ENCODE peak calls at places on chromosomes 13 and 19, in seven cellular contexts. One of them, this sample, is unnamed.

GRCh38 chr19:7564866-7565265 is 29.3 kb downstream of the PNPLA6 start:
- DNase-seq in IMR-90: no peak
- DNase-seq in psoas muscle: no peak
- DNase-seq in Peyer's patch: no peak
- DNase-seq in heart left ventricle: no peak
- DNase-seq in pancreas: no peak
- DNase-seq in CD8-positive, alpha-beta memory T cell: no peak
- DNase-seq in this sample: no peak

GRCh38 chr19:18264956-18265610 is 9.2 kb downstream of the IQCN start:
- DNase-seq in IMR-90: no peak
- DNase-seq in psoas muscle: no peak
- DNase-seq in Peyer's patch: peak; percentile 47
- DNase-seq in heart left ventricle: no peak
- DNase-seq in pancreas: no peak
- DNase-seq in CD8-positive, alpha-beta memory T cell: no peak
- DNase-seq in this sample: no peak

GRCh38 chr13:39036212-39036611 is 1.7 kb downstream of the PROSER1 start:
- DNase-seq in IMR-90: peak; percentile 4
- DNase-seq in psoas muscle: no peak
- DNase-seq in Peyer's patch: no peak
- DNase-seq in heart left ventricle: no peak
- DNase-seq in pancreas: no peak
- DNase-seq in CD8-positive, alpha-beta memory T cell: no peak
- DNase-seq in this sample: no peak

GRCh38 chr13:36086117-36086516 is 45.1 kb downstream of the DCLK1 start:
- DNase-seq in IMR-90: no peak
- DNase-seq in psoas muscle: no peak
- DNase-seq in Peyer's patch: no peak
- DNase-seq in heart left ventricle: no peak
- DNase-seq in pancreas: no peak
- DNase-seq in CD8-positive, alpha-beta memory T cell: no peak
- DNase-seq in this sample: no peak

GRCh38 chr19:38004505-38005223 is 97.7 kb downstream of the SIPA1L3 start:
- DNase-seq in IMR-90: peak; percentile 98
- DNase-seq in psoas muscle: peak; percentile 81
- DNase-seq in Peyer's patch: no peak
- DNase-seq in heart left ventricle: peak; percentile 88
- DNase-seq in pancreas: peak; percentile 62
- DNase-seq in CD8-positive, alpha-beta memory T cell: no peak
- DNase-seq in this sample: peak; percentile 91

GRCh38 chr19:27792576-27793127 is 1420.3 kb downstream of the UQCRFS1 start:
- DNase-seq in IMR-90: no peak
- DNase-seq in psoas muscle: no peak
- DNase-seq in Peyer's patch: no peak
- DNase-seq in heart left ventricle: no peak
- DNase-seq in pancreas: no peak
- DNase-seq in CD8-positive, alpha-beta memory T cell: no peak
- DNase-seq in this sample: no peak

GRCh38 chr19:728011-728410 is 19.3 kb downstream of the PALM start:
- DNase-seq in IMR-90: no peak
- DNase-seq in psoas muscle: peak; percentile 74
- DNase-seq in Peyer's patch: no peak
- DNase-seq in heart left ventricle: peak; percentile 92
- DNase-seq in pancreas: no peak
- DNase-seq in CD8-positive, alpha-beta memory T cell: no peak
- DNase-seq in this sample: no peak

GRCh38 chr13:84658881-84659661 is 776.8 kb upstream of the SLITRK1 start:
- DNase-seq in IMR-90: peak; percentile 21
- DNase-seq in psoas muscle: no peak
- DNase-seq in Peyer's patch: no peak
- DNase-seq in heart left ventricle: no peak
- DNase-seq in pancreas: no peak
- DNase-seq in CD8-positive, alpha-beta memory T cell: no peak
- DNase-seq in this sample: no peak

GRCh38 chr13:43008591-43008990 is 14.8 kb upstream of the DNAJC15 start:
- DNase-seq in IMR-90: no peak
- DNase-seq in psoas muscle: no peak
- DNase-seq in Peyer's patch: no peak
- DNase-seq in heart left ventricle: no peak
- DNase-seq in pancreas: no peak
- DNase-seq in CD8-positive, alpha-beta memory T cell: no peak
- DNase-seq in this sample: no peak

GRCh38 chr13:20521388-20521787 is 4.3 kb downstream of the CRYL1 start:
- DNase-seq in IMR-90: no peak
- DNase-seq in psoas muscle: no peak
- DNase-seq in Peyer's patch: no peak
- DNase-seq in heart left ventricle: no peak
- DNase-seq in pancreas: no peak
- DNase-seq in CD8-positive, alpha-beta memory T cell: no peak
- DNase-seq in this sample: no peak

GRCh38 chr19:5743640-5744039 is 23.2 kb downstream of the CATSPERD start:
- DNase-seq in IMR-90: no peak
- DNase-seq in psoas muscle: no peak
- DNase-seq in Peyer's patch: no peak
- DNase-seq in heart left ventricle: no peak
- DNase-seq in pancreas: no peak
- DNase-seq in CD8-positive, alpha-beta memory T cell: no peak
- DNase-seq in this sample: no peak

GRCh38 chr13:73388586-73388985 is 329.8 kb downstream of the KLF5 start:
- DNase-seq in IMR-90: no peak
- DNase-seq in psoas muscle: no peak
- DNase-seq in Peyer's patch: no peak
- DNase-seq in heart left ventricle: no peak
- DNase-seq in pancreas: no peak
- DNase-seq in CD8-positive, alpha-beta memory T cell: no peak
- DNase-seq in this sample: no peak

GRCh38 chr13:20567881-20568528 is 1.0 kb downstream of the IFT88 start:
- DNase-seq in IMR-90: no peak
- DNase-seq in psoas muscle: no peak
- DNase-seq in Peyer's patch: no peak
- DNase-seq in heart left ventricle: no peak
- DNase-seq in pancreas: no peak
- DNase-seq in CD8-positive, alpha-beta memory T cell: no peak
- DNase-seq in this sample: no peak

GRCh38 chr13:31234729-31235128 is 35.0 kb downstream of the B3GLCT start:
- DNase-seq in IMR-90: no peak
- DNase-seq in psoas muscle: no peak
- DNase-seq in Peyer's patch: no peak
- DNase-seq in heart left ventricle: no peak
- DNase-seq in pancreas: no peak
- DNase-seq in CD8-positive, alpha-beta memory T cell: no peak
- DNase-seq in this sample: no peak

GRCh38 chr13:107843281-107843680 is 372.1 kb downstream of the LIG4 start:
- DNase-seq in IMR-90: no peak
- DNase-seq in psoas muscle: no peak
- DNase-seq in Peyer's patch: no peak
- DNase-seq in heart left ventricle: no peak
- DNase-seq in pancreas: no peak
- DNase-seq in CD8-positive, alpha-beta memory T cell: no peak
- DNase-seq in this sample: no peak

GRCh38 chr19:6312018-6312417 is 21.4 kb downstream of the ACER1 start:
- DNase-seq in IMR-90: no peak
- DNase-seq in psoas muscle: no peak
- DNase-seq in Peyer's patch: no peak
- DNase-seq in heart left ventricle: no peak
- DNase-seq in pancreas: no peak
- DNase-seq in CD8-positive, alpha-beta memory T cell: no peak
- DNase-seq in this sample: no peak

GRCh38 chr19:41116261-41116660 is 2.0 kb downstream of the CYP2F1 start:
- DNase-seq in IMR-90: no peak
- DNase-seq in psoas muscle: no peak
- DNase-seq in Peyer's patch: no peak
- DNase-seq in heart left ventricle: no peak
- DNase-seq in pancreas: no peak
- DNase-seq in CD8-positive, alpha-beta memory T cell: no peak
- DNase-seq in this sample: peak; percentile 38

GRCh38 chr13:87661471-87661870 is 9.7 kb upstream of the SLITRK5 start:
- DNase-seq in IMR-90: peak; percentile 4
- DNase-seq in psoas muscle: no peak
- DNase-seq in Peyer's patch: no peak
- DNase-seq in heart left ventricle: no peak
- DNase-seq in pancreas: no peak
- DNase-seq in CD8-positive, alpha-beta memory T cell: no peak
- DNase-seq in this sample: no peak

GRCh38 chr13:97136418-97136817 is 85.7 kb upstream of the MBNL2 start:
- DNase-seq in IMR-90: no peak
- DNase-seq in psoas muscle: no peak
- DNase-seq in Peyer's patch: no peak
- DNase-seq in heart left ventricle: no peak
- DNase-seq in pancreas: no peak
- DNase-seq in CD8-positive, alpha-beta memory T cell: no peak
- DNase-seq in this sample: no peak

DNA sequence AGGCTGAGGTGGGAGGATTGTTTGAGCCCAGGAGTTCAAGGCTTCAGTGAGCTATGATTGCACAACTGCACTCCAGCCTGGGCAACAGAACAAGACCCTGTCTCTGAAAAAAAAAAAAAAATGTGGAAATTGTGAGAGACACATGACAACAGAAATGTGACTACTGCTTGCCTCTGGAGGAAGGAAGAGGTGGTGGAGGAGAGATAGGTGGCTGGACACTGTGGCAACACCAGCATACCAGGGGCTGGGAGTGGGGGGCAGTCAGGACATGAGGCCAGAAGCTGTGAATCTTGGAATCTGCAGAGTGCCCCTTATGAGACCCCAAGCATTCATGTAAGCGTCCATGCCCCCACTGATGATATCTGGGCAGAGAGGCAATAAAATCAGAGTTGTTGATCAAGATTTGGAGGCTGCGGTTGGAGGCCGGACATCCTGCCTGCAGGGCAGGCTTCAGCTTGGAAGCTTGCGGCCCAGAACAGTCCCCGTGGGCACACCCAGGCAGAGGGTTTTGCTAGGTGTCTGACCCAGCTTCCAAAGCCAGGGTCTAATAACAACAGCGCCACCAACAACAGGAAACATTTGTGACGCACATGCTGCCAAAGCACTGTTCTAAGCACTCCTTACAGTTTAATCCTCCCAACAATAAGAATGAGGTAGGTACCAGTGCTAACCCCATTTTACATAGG is 16.9 kb downstream of the FAM187B start:
- DNase-seq in IMR-90: no peak
- DNase-seq in psoas muscle: peak; percentile 37
- DNase-seq in Peyer's patch: no peak
- DNase-seq in heart left ventricle: peak; percentile 55
- DNase-seq in pancreas: peak; percentile 42
- DNase-seq in CD8-positive, alpha-beta memory T cell: peak; percentile 92
- DNase-seq in this sample: peak; percentile 77
- H3K27ac ChIP-seq in IMR-90: no peak overlapping the region
- H3K27ac ChIP-seq in psoas muscle: no peak overlapping the region
- H3K27ac ChIP-seq in Peyer's patch: peak overlapping the region; percentile 74
- H3K27ac ChIP-seq in heart left ventricle: peak overlapping the region; percentile 40
- H3K27ac ChIP-seq in pancreas: peak overlapping the region; percentile 49
- H3K27ac ChIP-seq in CD8-positive, alpha-beta memory T cell: peak overlapping the region; percentile 86
- H3K27ac ChIP-seq in this sample: peak overlapping the region; percentile 28

GRCh38 chr19:3203754-3204645 is 18.3 kb downstream of the NCLN start:
- DNase-seq in IMR-90: no peak
- DNase-seq in psoas muscle: no peak
- DNase-seq in Peyer's patch: no peak
- DNase-seq in heart left ventricle: no peak
- DNase-seq in pancreas: no peak
- DNase-seq in CD8-positive, alpha-beta memory T cell: no peak
- DNase-seq in this sample: no peak

GRCh38 chr19:3202346-3202745 is 16.6 kb downstream of the NCLN start:
- DNase-seq in IMR-90: no peak
- DNase-seq in psoas muscle: no peak
- DNase-seq in Peyer's patch: no peak
- DNase-seq in heart left ventricle: no peak
- DNase-seq in pancreas: no peak
- DNase-seq in CD8-positive, alpha-beta memory T cell: no peak
- DNase-seq in this sample: no peak

GRCh38 chr19:3206216-3206953 is 18.1 kb upstream of the CELF5 start:
- DNase-seq in IMR-90: no peak
- DNase-seq in psoas muscle: no peak
- DNase-seq in Peyer's patch: no peak
- DNase-seq in heart left ventricle: no peak
- DNase-seq in pancreas: no peak
- DNase-seq in CD8-positive, alpha-beta memory T cell: no peak
- DNase-seq in this sample: no peak

GRCh38 chr19:3201911-3202310 is 16.2 kb downstream of the NCLN start:
- DNase-seq in IMR-90: no peak
- DNase-seq in psoas muscle: no peak
- DNase-seq in Peyer's patch: no peak
- DNase-seq in heart left ventricle: no peak
- DNase-seq in pancreas: no peak
- DNase-seq in CD8-positive, alpha-beta memory T cell: no peak
- DNase-seq in this sample: no peak

GRCh38 chr19:3204646-3205275 is 19.0 kb downstream of the NCLN start:
- DNase-seq in IMR-90: no peak
- DNase-seq in psoas muscle: no peak
- DNase-seq in Peyer's patch: no peak
- DNase-seq in heart left ventricle: no peak
- DNase-seq in pancreas: no peak
- DNase-seq in CD8-positive, alpha-beta memory T cell: no peak
- DNase-seq in this sample: no peak
- H3K36me3 ChIP-seq in IMR-90: peaks cover 36% of the 10 kb centered on the region
- H3K36me3 ChIP-seq in psoas muscle: peaks cover 68% of the 10 kb centered on the region
- H3K36me3 ChIP-seq in Peyer's patch: no peaks in the 10 kb centered on the region
- H3K36me3 ChIP-seq in heart left ventricle: peaks cover 57% of the 10 kb centered on the region
- H3K36me3 ChIP-seq in pancreas: peaks cover 8% of the 10 kb centered on the region
- H3K36me3 ChIP-seq in CD8-positive, alpha-beta memory T cell: no peaks in the 10 kb centered on the region
- H3K36me3 ChIP-seq in this sample: peaks cover 70% of the 10 kb centered on the region

DNA sequence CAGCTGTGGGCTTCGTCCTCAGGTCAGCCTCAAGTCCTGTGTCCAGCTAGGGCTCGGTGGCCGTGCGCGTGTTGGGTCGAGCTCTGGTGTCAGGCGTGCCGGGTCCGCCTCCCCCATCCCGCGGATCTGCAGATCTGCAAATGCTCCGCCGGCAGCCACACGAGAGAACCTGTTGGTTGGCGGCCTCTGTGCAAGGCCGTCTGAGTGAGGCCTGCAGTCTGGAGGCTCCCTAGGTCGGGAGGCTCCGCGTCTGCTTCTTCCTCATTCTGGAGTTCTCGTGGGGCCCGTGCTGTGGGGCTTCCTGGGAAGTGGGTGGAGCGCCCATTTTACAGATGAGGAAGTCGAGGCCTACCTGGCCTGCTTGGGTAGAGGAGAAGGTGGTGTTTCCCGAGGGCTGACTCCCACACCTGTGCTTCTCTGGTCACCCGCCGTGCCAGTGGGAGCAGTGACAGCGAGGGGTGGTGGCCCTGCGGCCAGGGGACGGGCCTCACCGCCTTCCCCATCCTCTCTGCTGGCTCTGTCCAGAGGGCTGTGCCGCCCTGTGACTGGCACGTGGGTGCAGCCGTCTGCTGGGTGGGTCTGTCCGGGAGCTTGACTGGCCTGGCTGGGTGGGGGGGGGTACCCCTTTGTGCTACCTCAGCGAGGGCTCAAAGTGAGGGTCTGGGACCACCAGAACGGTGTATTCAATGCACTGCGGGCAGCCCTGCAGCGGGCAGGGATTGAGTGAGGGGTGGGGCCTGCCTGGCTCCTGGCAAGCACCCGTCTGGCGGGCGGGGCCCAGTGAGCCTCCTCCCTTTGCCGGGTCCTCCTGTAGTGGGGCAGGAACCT is 3.3 kb downstream of the CSNK1G2 start:
- DNase-seq in IMR-90: no peak
- DNase-seq in psoas muscle: no peak
- DNase-seq in Peyer's patch: no peak
- DNase-seq in heart left ventricle: no peak
- DNase-seq in pancreas: no peak
- DNase-seq in CD8-positive, alpha-beta memory T cell: no peak
- DNase-seq in this sample: no peak
- H3K27ac ChIP-seq in IMR-90: no peak overlapping the region
- H3K27ac ChIP-seq in psoas muscle: no peak overlapping the region
- H3K27ac ChIP-seq in Peyer's patch: peak overlapping the region; percentile 5
- H3K27ac ChIP-seq in heart left ventricle: no peak overlapping the region
- H3K27ac ChIP-seq in pancreas: no peak overlapping the region
- H3K27ac ChIP-seq in CD8-positive, alpha-beta memory T cell: no peak overlapping the region
- H3K27ac ChIP-seq in this sample: no peak overlapping the region

GRCh38 chr19:13487985-13488384 is 18.3 kb downstream of the CACNA1A start:
- DNase-seq in IMR-90: no peak
- DNase-seq in psoas muscle: no peak
- DNase-seq in Peyer's patch: no peak
- DNase-seq in heart left ventricle: no peak
- DNase-seq in pancreas: no peak
- DNase-seq in CD8-positive, alpha-beta memory T cell: no peak
- DNase-seq in this sample: no peak
- H3K36me3 ChIP-seq in IMR-90: no peaks in the 10 kb centered on the region
- H3K36me3 ChIP-seq in psoas muscle: no peaks in the 10 kb centered on the region
- H3K36me3 ChIP-seq in Peyer's patch: no peaks in the 10 kb centered on the region
- H3K36me3 ChIP-seq in heart left ventricle: no peaks in the 10 kb centered on the region
- H3K36me3 ChIP-seq in pancreas: no peaks in the 10 kb centered on the region
- H3K36me3 ChIP-seq in CD8-positive, alpha-beta memory T cell: no peaks in the 10 kb centered on the region
- H3K36me3 ChIP-seq in this sample: no peaks in the 10 kb centered on the region